ENCODE peak calls at places on chromosomes 3 and 15, in four cellular contexts. One of them, this sample, is unnamed.

GRCh38 chr3:96813134-96813819 is 1.1 kb upstream of the EPHA6 start:
- DNase-seq in iris pigment epithelial cell: peak; percentile 62
- DNase-seq in RPMI8226: peak; percentile 85
- DNase-seq in WTC11: peak; percentile 90
- DNase-seq in this sample: peak; percentile 15

GRCh38 chr3:45593708-45594601 is 596 bp upstream of the LIMD1 start:
- DNase-seq in iris pigment epithelial cell: peak; percentile 73
- DNase-seq in RPMI8226: peak; percentile 89
- DNase-seq in WTC11: peak; percentile 76
- DNase-seq in this sample: peak; percentile 59

GRCh38 chr3:61936344-61936937 is 375.1 kb downstream of the PTPRG start:
- DNase-seq in iris pigment epithelial cell: peak; percentile 36
- DNase-seq in RPMI8226: peak; percentile 29
- DNase-seq in WTC11: peak; percentile 70
- DNase-seq in this sample: no peak

GRCh38 chr3:46065294-46065705 is 38.0 kb upstream of the XCR1 start:
- DNase-seq in iris pigment epithelial cell: peak; percentile 36
- DNase-seq in RPMI8226: peak; percentile 93
- DNase-seq in WTC11: no peak
- DNase-seq in this sample: peak; percentile 76

GRCh38 chr15:72153269-72153668 is 35.1 kb downstream of the SENP8 start:
- DNase-seq in iris pigment epithelial cell: no peak
- DNase-seq in RPMI8226: no peak
- DNase-seq in WTC11: no peak
- DNase-seq in this sample: no peak

GRCh38 chr3:31014317-31015040 is 120.0 kb upstream of the GADL1 start:
- DNase-seq in iris pigment epithelial cell: peak; percentile 8
- DNase-seq in RPMI8226: no peak
- DNase-seq in WTC11: no peak
- DNase-seq in this sample: no peak

GRCh38 chr3:40452876-40453730 is 4.0 kb upstream of the RPL14 start:
- DNase-seq in iris pigment epithelial cell: peak; percentile 99
- DNase-seq in RPMI8226: peak; percentile 99
- DNase-seq in WTC11: peak; percentile 97
- DNase-seq in this sample: peak; percentile 93

GRCh38 chr3:50364573-50365079 is 5.3 kb upstream of the TMEM115 start:
- DNase-seq in iris pigment epithelial cell: peak; percentile 39
- DNase-seq in RPMI8226: no peak
- DNase-seq in WTC11: peak; percentile 61
- DNase-seq in this sample: no peak

GRCh38 chr15:94838281-94838680 is 606.9 kb downstream of the MCTP2 start:
- DNase-seq in iris pigment epithelial cell: no peak
- DNase-seq in RPMI8226: no peak
- DNase-seq in WTC11: no peak
- DNase-seq in this sample: no peak

GRCh38 chr3:114622001-114622400 is 328.2 kb downstream of the TIGIT start:
- DNase-seq in iris pigment epithelial cell: peak; percentile 52
- DNase-seq in RPMI8226: no peak
- DNase-seq in WTC11: no peak
- DNase-seq in this sample: no peak

GRCh38 chr3:186515115-186515514 is 29.1 kb downstream of the CRYGS start:
- DNase-seq in iris pigment epithelial cell: no peak
- DNase-seq in RPMI8226: no peak
- DNase-seq in WTC11: no peak
- DNase-seq in this sample: peak; percentile 25

GRCh38 chr15:41558400-41559238 is at the start of gene TYRO3:
- DNase-seq in iris pigment epithelial cell: peak; percentile 59
- DNase-seq in RPMI8226: peak; percentile 65
- DNase-seq in WTC11: peak; percentile 69
- DNase-seq in this sample: peak; percentile 72

GRCh38 chr3:127615631-127616305 is 13.2 kb upstream of the PODXL2 start:
- DNase-seq in iris pigment epithelial cell: no peak
- DNase-seq in RPMI8226: no peak
- DNase-seq in WTC11: no peak
- DNase-seq in this sample: no peak

GRCh38 chr3:58963928-58964497 is 85.8 kb downstream of the CFAP20DC start:
- DNase-seq in iris pigment epithelial cell: peak; percentile 18
- DNase-seq in RPMI8226: no peak
- DNase-seq in WTC11: no peak
- DNase-seq in this sample: no peak

GRCh38 chr3:194422188-194422587 is 23.1 kb upstream of the GP5 start:
- DNase-seq in iris pigment epithelial cell: peak; percentile 71
- DNase-seq in RPMI8226: no peak
- DNase-seq in WTC11: no peak
- DNase-seq in this sample: no peak

GRCh38 chr15:88440021-88440420 is 27.2 kb downstream of the MRPL46 start:
- DNase-seq in iris pigment epithelial cell: peak; percentile 85
- DNase-seq in RPMI8226: no peak
- DNase-seq in WTC11: no peak
- DNase-seq in this sample: no peak

GRCh38 chr3:16168211-16168610 is 6.3 kb upstream of the GALNT15 start:
- DNase-seq in iris pigment epithelial cell: no peak
- DNase-seq in RPMI8226: no peak
- DNase-seq in WTC11: no peak
- DNase-seq in this sample: no peak